ENCODE peak calls at places on chromosomes 4 and X, in ten cellular contexts. One of them, this sample, is unnamed.

GRCh38 chrX:70293621-70294020 is 3.7 kb downstream of the KIF4A start:
- DNase-seq in breast epithelium: no peak
- DNase-seq in vagina: no peak
- DNase-seq in T-helper 9 cell: no peak
- DNase-seq in activated naive CD8-positive, alpha-beta T cell treated with anti-CD3 and anti-CD28 coated beads, Interleukin-2, amount 50 U/mL, for 24 hours: no peak
- DNase-seq in effector CD4-positive, alpha-beta T cell: no peak
- DNase-seq in stimulated activated CD4-positive, alpha-beta T cell treated with anti-CD3 and anti-CD28 coated beads, Interleukin-2, amount 100 ng/mL, for 48 hours: no peak
- DNase-seq in NCI-H748 treated with DMSO at 0.1 percent for 48 hours: no peak
- DNase-seq in omental fat pad: no peak
- DNase-seq in iPS DF 6.9: no peak
- DNase-seq in this sample: no peak

GRCh38 chr4:148883891-148884290 is 441.7 kb upstream of the NR3C2 start:
- DNase-seq in breast epithelium: no peak
- DNase-seq in vagina: no peak
- DNase-seq in T-helper 9 cell: no peak
- DNase-seq in activated naive CD8-positive, alpha-beta T cell treated with anti-CD3 and anti-CD28 coated beads, Interleukin-2, amount 50 U/mL, for 24 hours: no peak
- DNase-seq in effector CD4-positive, alpha-beta T cell: no peak
- DNase-seq in stimulated activated CD4-positive, alpha-beta T cell treated with anti-CD3 and anti-CD28 coated beads, Interleukin-2, amount 100 ng/mL, for 48 hours: no peak
- DNase-seq in NCI-H748 treated with DMSO at 0.1 percent for 48 hours: no peak
- DNase-seq in omental fat pad: no peak
- DNase-seq in iPS DF 6.9: no peak
- DNase-seq in this sample: no peak

GRCh38 chr4:125313497-125313896 is 1.3 kb upstream of the FAT4 start:
- DNase-seq in breast epithelium: no peak
- DNase-seq in vagina: no peak
- DNase-seq in T-helper 9 cell: no peak
- DNase-seq in activated naive CD8-positive, alpha-beta T cell treated with anti-CD3 and anti-CD28 coated beads, Interleukin-2, amount 50 U/mL, for 24 hours: peak; percentile 11
- DNase-seq in effector CD4-positive, alpha-beta T cell: no peak
- DNase-seq in stimulated activated CD4-positive, alpha-beta T cell treated with anti-CD3 and anti-CD28 coated beads, Interleukin-2, amount 100 ng/mL, for 48 hours: no peak
- DNase-seq in NCI-H748 treated with DMSO at 0.1 percent for 48 hours: peak; percentile 63
- DNase-seq in omental fat pad: no peak
- DNase-seq in iPS DF 6.9: no peak
- DNase-seq in this sample: no peak

GRCh38 chr4:7649741-7650531 is 215.2 kb upstream of the PSAPL1 start:
- DNase-seq in breast epithelium: no peak
- DNase-seq in vagina: no peak
- DNase-seq in T-helper 9 cell: peak; percentile 19
- DNase-seq in activated naive CD8-positive, alpha-beta T cell treated with anti-CD3 and anti-CD28 coated beads, Interleukin-2, amount 50 U/mL, for 24 hours: peak; percentile 50
- DNase-seq in effector CD4-positive, alpha-beta T cell: peak; percentile 13
- DNase-seq in stimulated activated CD4-positive, alpha-beta T cell treated with anti-CD3 and anti-CD28 coated beads, Interleukin-2, amount 100 ng/mL, for 48 hours: peak; percentile 21
- DNase-seq in NCI-H748 treated with DMSO at 0.1 percent for 48 hours: no peak
- DNase-seq in omental fat pad: no peak
- DNase-seq in iPS DF 6.9: no peak
- DNase-seq in this sample: no peak

GRCh38 chrX:331145-331771 is 12.7 kb upstream of the GTPBP6 start:
- DNase-seq in breast epithelium: no peak
- DNase-seq in vagina: no peak
- DNase-seq in T-helper 9 cell: no peak
- DNase-seq in activated naive CD8-positive, alpha-beta T cell treated with anti-CD3 and anti-CD28 coated beads, Interleukin-2, amount 50 U/mL, for 24 hours: peak; percentile 27
- DNase-seq in effector CD4-positive, alpha-beta T cell: no peak
- DNase-seq in stimulated activated CD4-positive, alpha-beta T cell treated with anti-CD3 and anti-CD28 coated beads, Interleukin-2, amount 100 ng/mL, for 48 hours: no peak
- DNase-seq in NCI-H748 treated with DMSO at 0.1 percent for 48 hours: no peak
- DNase-seq in omental fat pad: no peak
- DNase-seq in iPS DF 6.9: no peak
- DNase-seq in this sample: no peak

GRCh38 chr4:11765849-11766453 is 337.3 kb upstream of the HS3ST1 start:
- DNase-seq in breast epithelium: no peak
- DNase-seq in vagina: no peak
- DNase-seq in T-helper 9 cell: no peak
- DNase-seq in activated naive CD8-positive, alpha-beta T cell treated with anti-CD3 and anti-CD28 coated beads, Interleukin-2, amount 50 U/mL, for 24 hours: peak; percentile 2
- DNase-seq in effector CD4-positive, alpha-beta T cell: no peak
- DNase-seq in stimulated activated CD4-positive, alpha-beta T cell treated with anti-CD3 and anti-CD28 coated beads, Interleukin-2, amount 100 ng/mL, for 48 hours: peak; percentile 1
- DNase-seq in NCI-H748 treated with DMSO at 0.1 percent for 48 hours: peak; percentile 18
- DNase-seq in omental fat pad: no peak
- DNase-seq in iPS DF 6.9: peak; percentile 5
- DNase-seq in this sample: no peak

GRCh38 chr4:6910340-6910959 is 824 bp downstream of the TBC1D14 start:
- DNase-seq in breast epithelium: no peak
- DNase-seq in vagina: no peak
- DNase-seq in T-helper 9 cell: no peak
- DNase-seq in activated naive CD8-positive, alpha-beta T cell treated with anti-CD3 and anti-CD28 coated beads, Interleukin-2, amount 50 U/mL, for 24 hours: no peak
- DNase-seq in effector CD4-positive, alpha-beta T cell: no peak
- DNase-seq in stimulated activated CD4-positive, alpha-beta T cell treated with anti-CD3 and anti-CD28 coated beads, Interleukin-2, amount 100 ng/mL, for 48 hours: no peak
- DNase-seq in NCI-H748 treated with DMSO at 0.1 percent for 48 hours: no peak
- DNase-seq in omental fat pad: no peak
- DNase-seq in iPS DF 6.9: no peak
- DNase-seq in this sample: no peak

GRCh38 chrX:81120936-81121351 is 80.8 kb downstream of the HMGN5 start:
- DNase-seq in breast epithelium: peak; percentile 20
- DNase-seq in vagina: no peak
- DNase-seq in T-helper 9 cell: peak; percentile 14
- DNase-seq in activated naive CD8-positive, alpha-beta T cell treated with anti-CD3 and anti-CD28 coated beads, Interleukin-2, amount 50 U/mL, for 24 hours: peak; percentile 24
- DNase-seq in effector CD4-positive, alpha-beta T cell: no peak
- DNase-seq in stimulated activated CD4-positive, alpha-beta T cell treated with anti-CD3 and anti-CD28 coated beads, Interleukin-2, amount 100 ng/mL, for 48 hours: peak; percentile 15
- DNase-seq in NCI-H748 treated with DMSO at 0.1 percent for 48 hours: no peak
- DNase-seq in omental fat pad: no peak
- DNase-seq in iPS DF 6.9: no peak
- DNase-seq in this sample: no peak

GRCh38 chr4:78749972-78750727 is 26.0 kb upstream of the BMP2K start:
- DNase-seq in breast epithelium: no peak
- DNase-seq in vagina: no peak
- DNase-seq in T-helper 9 cell: no peak
- DNase-seq in activated naive CD8-positive, alpha-beta T cell treated with anti-CD3 and anti-CD28 coated beads, Interleukin-2, amount 50 U/mL, for 24 hours: no peak
- DNase-seq in effector CD4-positive, alpha-beta T cell: no peak
- DNase-seq in stimulated activated CD4-positive, alpha-beta T cell treated with anti-CD3 and anti-CD28 coated beads, Interleukin-2, amount 100 ng/mL, for 48 hours: no peak
- DNase-seq in NCI-H748 treated with DMSO at 0.1 percent for 48 hours: no peak
- DNase-seq in omental fat pad: no peak
- DNase-seq in iPS DF 6.9: no peak
- DNase-seq in this sample: no peak

GRCh38 chr4:165828928-165829327 is 44.1 kb upstream of the TLL1 start:
- DNase-seq in breast epithelium: no peak
- DNase-seq in vagina: no peak
- DNase-seq in T-helper 9 cell: no peak
- DNase-seq in activated naive CD8-positive, alpha-beta T cell treated with anti-CD3 and anti-CD28 coated beads, Interleukin-2, amount 50 U/mL, for 24 hours: no peak
- DNase-seq in effector CD4-positive, alpha-beta T cell: no peak
- DNase-seq in stimulated activated CD4-positive, alpha-beta T cell treated with anti-CD3 and anti-CD28 coated beads, Interleukin-2, amount 100 ng/mL, for 48 hours: no peak
- DNase-seq in NCI-H748 treated with DMSO at 0.1 percent for 48 hours: no peak
- DNase-seq in omental fat pad: no peak
- DNase-seq in iPS DF 6.9: no peak
- DNase-seq in this sample: no peak

GRCh38 chr4:139956436-139957107 is 197.4 kb downstream of the MAML3 start:
- DNase-seq in breast epithelium: no peak
- DNase-seq in vagina: no peak
- DNase-seq in T-helper 9 cell: no peak
- DNase-seq in activated naive CD8-positive, alpha-beta T cell treated with anti-CD3 and anti-CD28 coated beads, Interleukin-2, amount 50 U/mL, for 24 hours: no peak
- DNase-seq in effector CD4-positive, alpha-beta T cell: no peak
- DNase-seq in stimulated activated CD4-positive, alpha-beta T cell treated with anti-CD3 and anti-CD28 coated beads, Interleukin-2, amount 100 ng/mL, for 48 hours: no peak
- DNase-seq in NCI-H748 treated with DMSO at 0.1 percent for 48 hours: no peak
- DNase-seq in omental fat pad: no peak
- DNase-seq in iPS DF 6.9: no peak
- DNase-seq in this sample: no peak

GRCh38 chrX:63809158-63809557 is 24.1 kb upstream of the ARHGEF9 start:
- DNase-seq in breast epithelium: no peak
- DNase-seq in vagina: no peak
- DNase-seq in T-helper 9 cell: no peak
- DNase-seq in activated naive CD8-positive, alpha-beta T cell treated with anti-CD3 and anti-CD28 coated beads, Interleukin-2, amount 50 U/mL, for 24 hours: no peak
- DNase-seq in effector CD4-positive, alpha-beta T cell: no peak
- DNase-seq in stimulated activated CD4-positive, alpha-beta T cell treated with anti-CD3 and anti-CD28 coated beads, Interleukin-2, amount 100 ng/mL, for 48 hours: no peak
- DNase-seq in NCI-H748 treated with DMSO at 0.1 percent for 48 hours: no peak
- DNase-seq in omental fat pad: no peak
- DNase-seq in iPS DF 6.9: no peak
- DNase-seq in this sample: no peak

GRCh38 chr4:3231431-3231980 is 17.5 kb upstream of the MSANTD1 start:
- DNase-seq in breast epithelium: no peak
- DNase-seq in vagina: no peak
- DNase-seq in T-helper 9 cell: no peak
- DNase-seq in activated naive CD8-positive, alpha-beta T cell treated with anti-CD3 and anti-CD28 coated beads, Interleukin-2, amount 50 U/mL, for 24 hours: no peak
- DNase-seq in effector CD4-positive, alpha-beta T cell: no peak
- DNase-seq in stimulated activated CD4-positive, alpha-beta T cell treated with anti-CD3 and anti-CD28 coated beads, Interleukin-2, amount 100 ng/mL, for 48 hours: no peak
- DNase-seq in NCI-H748 treated with DMSO at 0.1 percent for 48 hours: no peak
- DNase-seq in omental fat pad: no peak
- DNase-seq in iPS DF 6.9: no peak
- DNase-seq in this sample: no peak

GRCh38 chrX:141989134-141989533 is 85.4 kb downstream of the MAGEC1 start:
- DNase-seq in breast epithelium: no peak
- DNase-seq in vagina: no peak
- DNase-seq in T-helper 9 cell: no peak
- DNase-seq in activated naive CD8-positive, alpha-beta T cell treated with anti-CD3 and anti-CD28 coated beads, Interleukin-2, amount 50 U/mL, for 24 hours: no peak
- DNase-seq in effector CD4-positive, alpha-beta T cell: no peak
- DNase-seq in stimulated activated CD4-positive, alpha-beta T cell treated with anti-CD3 and anti-CD28 coated beads, Interleukin-2, amount 100 ng/mL, for 48 hours: no peak
- DNase-seq in NCI-H748 treated with DMSO at 0.1 percent for 48 hours: no peak
- DNase-seq in omental fat pad: no peak
- DNase-seq in iPS DF 6.9: no peak
- DNase-seq in this sample: no peak

GRCh38 chr4:15656038-15656470 is 897 bp upstream of the FBXL5 start:
- DNase-seq in breast epithelium: peak; percentile 31
- DNase-seq in vagina: no peak
- DNase-seq in T-helper 9 cell: no peak
- DNase-seq in activated naive CD8-positive, alpha-beta T cell treated with anti-CD3 and anti-CD28 coated beads, Interleukin-2, amount 50 U/mL, for 24 hours: no peak
- DNase-seq in effector CD4-positive, alpha-beta T cell: no peak
- DNase-seq in stimulated activated CD4-positive, alpha-beta T cell treated with anti-CD3 and anti-CD28 coated beads, Interleukin-2, amount 100 ng/mL, for 48 hours: no peak
- DNase-seq in NCI-H748 treated with DMSO at 0.1 percent for 48 hours: peak; percentile 20
- DNase-seq in omental fat pad: no peak
- DNase-seq in iPS DF 6.9: no peak
- DNase-seq in this sample: no peak

GRCh38 chr4:107050525-107051135 is 14.5 kb upstream of the DKK2 start:
- DNase-seq in breast epithelium: no peak
- DNase-seq in vagina: no peak
- DNase-seq in T-helper 9 cell: no peak
- DNase-seq in activated naive CD8-positive, alpha-beta T cell treated with anti-CD3 and anti-CD28 coated beads, Interleukin-2, amount 50 U/mL, for 24 hours: no peak
- DNase-seq in effector CD4-positive, alpha-beta T cell: no peak
- DNase-seq in stimulated activated CD4-positive, alpha-beta T cell treated with anti-CD3 and anti-CD28 coated beads, Interleukin-2, amount 100 ng/mL, for 48 hours: no peak
- DNase-seq in NCI-H748 treated with DMSO at 0.1 percent for 48 hours: peak; percentile 8
- DNase-seq in omental fat pad: no peak
- DNase-seq in iPS DF 6.9: no peak
- DNase-seq in this sample: no peak

GRCh38 chrX:17375631-17376380 is 806 bp downstream of the NHS start:
- DNase-seq in breast epithelium: no peak
- DNase-seq in vagina: no peak
- DNase-seq in T-helper 9 cell: no peak
- DNase-seq in activated naive CD8-positive, alpha-beta T cell treated with anti-CD3 and anti-CD28 coated beads, Interleukin-2, amount 50 U/mL, for 24 hours: no peak
- DNase-seq in effector CD4-positive, alpha-beta T cell: no peak
- DNase-seq in stimulated activated CD4-positive, alpha-beta T cell treated with anti-CD3 and anti-CD28 coated beads, Interleukin-2, amount 100 ng/mL, for 48 hours: no peak
- DNase-seq in NCI-H748 treated with DMSO at 0.1 percent for 48 hours: no peak
- DNase-seq in omental fat pad: no peak
- DNase-seq in iPS DF 6.9: no peak
- DNase-seq in this sample: no peak

GRCh38 chr4:176309772-176310171 is 10.0 kb upstream of the SPCS3 start:
- DNase-seq in breast epithelium: no peak
- DNase-seq in vagina: no peak
- DNase-seq in T-helper 9 cell: no peak
- DNase-seq in activated naive CD8-positive, alpha-beta T cell treated with anti-CD3 and anti-CD28 coated beads, Interleukin-2, amount 50 U/mL, for 24 hours: no peak
- DNase-seq in effector CD4-positive, alpha-beta T cell: no peak
- DNase-seq in stimulated activated CD4-positive, alpha-beta T cell treated with anti-CD3 and anti-CD28 coated beads, Interleukin-2, amount 100 ng/mL, for 48 hours: no peak
- DNase-seq in NCI-H748 treated with DMSO at 0.1 percent for 48 hours: no peak
- DNase-seq in omental fat pad: no peak
- DNase-seq in iPS DF 6.9: no peak
- DNase-seq in this sample: no peak

GRCh38 chr4:55549888-55550287 is 3.2 kb upstream of the CLOCK start:
- DNase-seq in breast epithelium: no peak
- DNase-seq in vagina: no peak
- DNase-seq in T-helper 9 cell: no peak
- DNase-seq in activated naive CD8-positive, alpha-beta T cell treated with anti-CD3 and anti-CD28 coated beads, Interleukin-2, amount 50 U/mL, for 24 hours: no peak
- DNase-seq in effector CD4-positive, alpha-beta T cell: no peak
- DNase-seq in stimulated activated CD4-positive, alpha-beta T cell treated with anti-CD3 and anti-CD28 coated beads, Interleukin-2, amount 100 ng/mL, for 48 hours: no peak
- DNase-seq in NCI-H748 treated with DMSO at 0.1 percent for 48 hours: no peak
- DNase-seq in omental fat pad: no peak
- DNase-seq in iPS DF 6.9: no peak
- DNase-seq in this sample: no peak

GRCh38 chrX:153495362-153495751 is 577 bp downstream of the BGN start:
- DNase-seq in breast epithelium: no peak
- DNase-seq in vagina: no peak
- DNase-seq in T-helper 9 cell: no peak
- DNase-seq in activated naive CD8-positive, alpha-beta T cell treated with anti-CD3 and anti-CD28 coated beads, Interleukin-2, amount 50 U/mL, for 24 hours: no peak
- DNase-seq in effector CD4-positive, alpha-beta T cell: no peak
- DNase-seq in stimulated activated CD4-positive, alpha-beta T cell treated with anti-CD3 and anti-CD28 coated beads, Interleukin-2, amount 100 ng/mL, for 48 hours: no peak
- DNase-seq in NCI-H748 treated with DMSO at 0.1 percent for 48 hours: no peak
- DNase-seq in omental fat pad: no peak
- DNase-seq in iPS DF 6.9: no peak
- DNase-seq in this sample: no peak

GRCh38 chrX:106415276-106415895 is 196.4 kb upstream of the RADX start:
- DNase-seq in breast epithelium: no peak
- DNase-seq in vagina: no peak
- DNase-seq in T-helper 9 cell: peak; percentile 1
- DNase-seq in activated naive CD8-positive, alpha-beta T cell treated with anti-CD3 and anti-CD28 coated beads, Interleukin-2, amount 50 U/mL, for 24 hours: peak; percentile 1
- DNase-seq in effector CD4-positive, alpha-beta T cell: no peak
- DNase-seq in stimulated activated CD4-positive, alpha-beta T cell treated with anti-CD3 and anti-CD28 coated beads, Interleukin-2, amount 100 ng/mL, for 48 hours: no peak
- DNase-seq in NCI-H748 treated with DMSO at 0.1 percent for 48 hours: peak; percentile 7
- DNase-seq in omental fat pad: no peak
- DNase-seq in iPS DF 6.9: no peak
- DNase-seq in this sample: no peak

GRCh38 chrX:38675856-38676255 is 114.5 kb downstream of the TSPAN7 start:
- DNase-seq in breast epithelium: no peak
- DNase-seq in vagina: no peak
- DNase-seq in T-helper 9 cell: no peak
- DNase-seq in activated naive CD8-positive, alpha-beta T cell treated with anti-CD3 and anti-CD28 coated beads, Interleukin-2, amount 50 U/mL, for 24 hours: no peak
- DNase-seq in effector CD4-positive, alpha-beta T cell: no peak
- DNase-seq in stimulated activated CD4-positive, alpha-beta T cell treated with anti-CD3 and anti-CD28 coated beads, Interleukin-2, amount 100 ng/mL, for 48 hours: no peak
- DNase-seq in NCI-H748 treated with DMSO at 0.1 percent for 48 hours: no peak
- DNase-seq in omental fat pad: no peak
- DNase-seq in iPS DF 6.9: no peak
- DNase-seq in this sample: no peak

GRCh38 chr4:166657261-166657660 is 577.0 kb downstream of the SPOCK3 start:
- DNase-seq in breast epithelium: no peak
- DNase-seq in vagina: no peak
- DNase-seq in T-helper 9 cell: no peak
- DNase-seq in activated naive CD8-positive, alpha-beta T cell treated with anti-CD3 and anti-CD28 coated beads, Interleukin-2, amount 50 U/mL, for 24 hours: no peak
- DNase-seq in effector CD4-positive, alpha-beta T cell: no peak
- DNase-seq in stimulated activated CD4-positive, alpha-beta T cell treated with anti-CD3 and anti-CD28 coated beads, Interleukin-2, amount 100 ng/mL, for 48 hours: no peak
- DNase-seq in NCI-H748 treated with DMSO at 0.1 percent for 48 hours: no peak
- DNase-seq in omental fat pad: no peak
- DNase-seq in iPS DF 6.9: no peak
- DNase-seq in this sample: no peak

GRCh38 chr4:10161840-10162239 is 45.2 kb upstream of the WDR1 start:
- DNase-seq in breast epithelium: no peak
- DNase-seq in vagina: no peak
- DNase-seq in T-helper 9 cell: peak; percentile 3
- DNase-seq in activated naive CD8-positive, alpha-beta T cell treated with anti-CD3 and anti-CD28 coated beads, Interleukin-2, amount 50 U/mL, for 24 hours: peak; percentile 12
- DNase-seq in effector CD4-positive, alpha-beta T cell: peak; percentile 9
- DNase-seq in stimulated activated CD4-positive, alpha-beta T cell treated with anti-CD3 and anti-CD28 coated beads, Interleukin-2, amount 100 ng/mL, for 48 hours: peak; percentile 5
- DNase-seq in NCI-H748 treated with DMSO at 0.1 percent for 48 hours: no peak
- DNase-seq in omental fat pad: no peak
- DNase-seq in iPS DF 6.9: no peak
- DNase-seq in this sample: no peak

GRCh38 chr4:186108391-186108790 is 3.9 kb downstream of the FAM149A start:
- DNase-seq in breast epithelium: no peak
- DNase-seq in vagina: no peak
- DNase-seq in T-helper 9 cell: no peak
- DNase-seq in activated naive CD8-positive, alpha-beta T cell treated with anti-CD3 and anti-CD28 coated beads, Interleukin-2, amount 50 U/mL, for 24 hours: no peak
- DNase-seq in effector CD4-positive, alpha-beta T cell: no peak
- DNase-seq in stimulated activated CD4-positive, alpha-beta T cell treated with anti-CD3 and anti-CD28 coated beads, Interleukin-2, amount 100 ng/mL, for 48 hours: no peak
- DNase-seq in NCI-H748 treated with DMSO at 0.1 percent for 48 hours: no peak
- DNase-seq in omental fat pad: no peak
- DNase-seq in iPS DF 6.9: no peak
- DNase-seq in this sample: no peak